ENCODE peak calls at places on chromosomes 3 and 15, in nine cellular contexts. H is SJSA1; N is H9; D is body of pancreas; B is PC-3; W is tibial nerve; G is CD8-positive, alpha-beta T cell; M is fibroblast of lung; C is tibial artery. S is an unnamed sample. For H3K4me1, the result is how much of the 10 kb centered on the place peaks cover.

GRCh38 chr3:5192568-5193319 is 5.2 kb downstream of the EDEM1 start:
- DNase-seq in H (no peak), N (no peak), D (no peak), B (peak), W (no peak), G (no peak), M (no peak), C (no peak), S (no peak)

GRCh38 chr3:4950351-4950784 is 28.9 kb upstream of the BHLHE40 start:
- DNase-seq in H (no peak), N (no peak), D (peak), B (no peak), W (no peak), G (no peak), M (no peak), C (peak), S (peak)

GRCh38 chr3:29324180-29324651 is 43.3 kb downstream of the RBMS3 start:
- DNase-seq in H (peak), N (no peak), D (peak), B (peak), W (peak), G (no peak), M (peak), C (peak), S (peak)

GRCh38 chr3:189718215-189718614 is 87.0 kb downstream of the TP63 start:
- DNase-seq in H (no peak), N (no peak), D (no peak), B (no peak), W (no peak), G (no peak), M (no peak), C (no peak), S (no peak)

GRCh38 chr15:99963096-99963825 is 230.0 kb upstream of the LYSMD4 start:
- DNase-seq in H (no peak), N (no peak), D (peak), B (peak), W (no peak), G (no peak), M (peak), C (no peak), S (peak)

GRCh38 chr3:9778102-9778501 is 8.4 kb upstream of the CAMK1 start:
- DNase-seq in H (no peak), N (no peak), D (no peak), B (peak), W (no peak), G (no peak), M (peak), C (no peak), S (peak)

GRCh38 chr3:36663666-36664291 is 100.6 kb downstream of the DCLK3 start:
- DNase-seq in H (no peak), N (no peak), D (no peak), B (no peak), W (no peak), G (no peak), M (peak), C (no peak), S (no peak)

GRCh38 chr3:46998121-46998851 is 18.8 kb downstream of the NBEAL2 start:
- DNase-seq in H (no peak), N (peak), D (peak), B (peak), W (peak), G (peak), M (peak), C (peak), S (peak)

GRCh38 chr15:89433686-89434085 is 62.7 kb downstream of the RHCG start:
- DNase-seq in H (no peak), N (no peak), D (no peak), B (no peak), W (no peak), G (no peak), M (no peak), C (no peak), S (no peak)

GRCh38 chr3:30548605-30549004 is 57.8 kb upstream of the TGFBR2 start:
- DNase-seq in H (no peak), N (peak), D (no peak), B (peak), W (no peak), G (peak), M (no peak), C (no peak), S (no peak)

GRCh38 chr15:57611938-57612337 is 20.2 kb downstream of the MYZAP start:
- DNase-seq in H (no peak), N (no peak), D (peak), B (peak), W (no peak), G (no peak), M (no peak), C (peak), S (no peak)

GRCh38 chr15:75738647-75739325 is 26.1 kb upstream of the CSPG4 start:
- DNase-seq in H (peak), N (peak), D (peak), B (peak), W (peak), G (peak), M (peak), C (peak), S (peak)

GRCh38 chr15:33443699-33444098 is 132.9 kb downstream of the RYR3 start:
- DNase-seq in H (no peak), N (no peak), D (no peak), B (no peak), W (no peak), G (no peak), M (no peak), C (no peak), S (no peak)

GRCh38 chr15:64842986-64843561 is 1.4 kb downstream of the PLEKHO2 start:
- DNase-seq in H (peak), N (no peak), D (peak), B (peak), W (peak), G (no peak), M (peak), C (peak), S (peak)

GRCh38 chr3:156497326-156497725 is 57.6 kb downstream of the SSR3 start:
- DNase-seq in H (no peak), N (no peak), D (no peak), B (no peak), W (no peak), G (no peak), M (peak), C (no peak), S (no peak)

GRCh38 chr15:67545864-67546263 is 3.4 kb downstream of the MAP2K5 start:
- DNase-seq in H (no peak), N (no peak), D (no peak), B (no peak), W (no peak), G (no peak), M (no peak), C (no peak), S (no peak)

GRCh38 chr15:63054281-63054683 is 11.7 kb downstream of the TPM1 start:
- DNase-seq in H (no peak), N (no peak), D (no peak), B (no peak), W (no peak), G (no peak), M (peak), C (no peak), S (no peak)
- H3K4me1 ChIP-seq in H (half or more), N (under half), D (half or more), B (under half), W (half or more), G (under half), M (half or more), C (half or more), S (half or more)

GRCh38 chr15:84400820-84401219 is 165.2 kb downstream of the GOLGA6L4 start:
- DNase-seq in H (no peak), N (peak), D (no peak), B (no peak), W (no peak), G (no peak), M (no peak), C (no peak), S (no peak)
- H3K27ac ChIP-seq in H (no peak), N (no peak), D (no peak), B (no peak), W (no peak), G (no peak), M (no peak), C (no peak), S (no peak)

DNA sequence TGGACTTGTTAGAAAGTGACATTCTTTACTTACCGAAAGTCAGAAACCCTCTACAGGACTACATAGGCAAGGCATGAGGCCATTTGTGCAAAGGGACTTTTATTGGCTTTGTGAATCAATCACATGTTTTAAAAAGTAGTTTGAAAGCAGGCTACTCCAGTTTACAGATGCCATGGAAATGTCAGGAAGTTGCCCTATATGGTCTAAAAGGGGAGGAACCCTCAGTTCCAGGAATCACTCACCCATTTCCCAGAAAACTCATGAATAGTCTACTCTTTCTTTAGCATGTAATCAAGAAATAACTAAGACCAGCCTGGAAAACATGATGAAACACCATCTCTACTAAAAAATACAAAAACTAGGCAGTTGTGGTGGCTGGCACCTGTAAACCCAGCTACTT is 51.0 kb upstream of the MKRN3 start:
- DNase-seq in H (no peak), N (no peak), D (no peak), B (no peak), W (no peak), G (no peak), M (no peak), C (no peak), S (no peak)
- H3K4me1 ChIP-seq in H (under half), N (under half), D (under half), B (under half), W (under half), G (under half), M (under half), C (under half), S (under half)

GRCh38 chr3:53192608-53193007 is 31.6 kb downstream of the PRKCD start:
- DNase-seq in H (no peak), N (no peak), D (peak), B (no peak), W (no peak), G (no peak), M (no peak), C (no peak), S (no peak)
- H3K27ac ChIP-seq in H (no peak), N (no peak), D (no peak), B (no peak), W (peak), G (no peak), M (no peak), C (peak), S (no peak)

GRCh38 chr3:194061421-194062029 is 74.4 kb upstream of the HES1 start:
- DNase-seq in H (no peak), N (no peak), D (no peak), B (no peak), W (no peak), G (no peak), M (peak), C (no peak), S (no peak)

GRCh38 chr3:194056731-194057415 is 79.1 kb upstream of the HES1 start:
- DNase-seq in H (no peak), N (peak), D (no peak), B (peak), W (no peak), G (no peak), M (no peak), C (no peak), S (no peak)

GRCh38 chr3:194054941-194055340 is 81.0 kb upstream of the HES1 start:
- DNase-seq in H (no peak), N (no peak), D (no peak), B (no peak), W (no peak), G (no peak), M (no peak), C (no peak), S (no peak)

GRCh38 chr3:194057570-194058188 is 78.3 kb upstream of the HES1 start:
- DNase-seq in H (no peak), N (no peak), D (no peak), B (no peak), W (no peak), G (no peak), M (no peak), C (no peak), S (no peak)

GRCh38 chr3:194058189-194058571 is 77.8 kb upstream of the HES1 start:
- DNase-seq in H (peak), N (peak), D (peak), B (no peak), W (peak), G (peak), M (peak), C (peak), S (peak)
- H3K4me1 ChIP-seq in H (under half), N (under half), D (under half), B (under half), W (under half), G (under half), M (under half), C (under half), S (under half)

DNA sequence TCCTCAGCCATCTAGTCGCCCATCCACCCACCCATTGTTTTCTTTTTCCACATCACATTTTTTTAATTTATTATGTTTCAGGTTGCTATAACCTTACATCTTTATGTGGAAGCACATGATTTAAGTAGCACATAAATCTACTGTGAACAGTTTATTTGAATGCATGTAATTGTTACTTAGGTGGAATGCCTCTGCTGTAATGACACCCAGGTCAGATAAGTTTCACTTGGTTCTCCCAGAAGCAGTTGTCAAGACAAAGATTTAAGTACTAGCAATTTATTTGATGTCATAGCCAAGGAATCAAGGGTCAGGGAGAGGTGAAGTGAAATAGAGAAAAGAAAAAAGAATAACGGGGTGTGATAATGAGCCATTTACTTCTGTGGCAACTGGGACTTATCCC is 95.1 kb downstream of the CD200R1L start:
- DNase-seq in H (no peak), N (no peak), D (no peak), B (no peak), W (no peak), G (no peak), M (peak), C (no peak), S (no peak)
- H3K27ac ChIP-seq in H (no peak), N (no peak), D (no peak), B (no peak), W (no peak), G (no peak), M (no peak), C (no peak), S (no peak)

DNA sequence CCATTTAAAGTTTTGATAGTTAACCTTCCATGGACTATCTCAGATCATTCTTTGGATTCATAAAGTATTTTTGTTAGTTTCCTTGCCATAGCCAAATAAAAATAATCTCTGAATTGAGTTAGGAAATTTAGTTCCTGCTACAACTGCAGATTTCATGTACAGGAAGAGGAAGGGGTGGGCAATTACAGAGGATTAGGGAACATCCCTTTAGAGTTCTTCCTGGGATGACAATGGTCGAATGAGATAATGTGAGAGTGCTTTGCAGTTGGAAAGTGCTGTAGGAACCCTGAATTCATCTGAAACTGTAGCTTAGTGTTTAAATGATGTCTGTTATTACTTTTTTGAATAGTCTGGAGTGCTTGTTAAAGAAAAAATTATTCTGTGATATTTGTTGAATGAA is 137.0 kb downstream of the FNDC3B start:
- DNase-seq in H (no peak), N (no peak), D (no peak), B (no peak), W (no peak), G (no peak), M (no peak), C (no peak), S (no peak)
- H3K4me1 ChIP-seq in H (under half), N (under half), D (under half), B (under half), W (half or more), G (under half), M (under half), C (half or more), S (under half)

GRCh38 chr3:195209083-195209835 is 61.7 kb downstream of the XXYLT1 start:
- DNase-seq in H (no peak), N (no peak), D (no peak), B (no peak), W (no peak), G (no peak), M (no peak), C (no peak), S (peak)
- H3K27ac ChIP-seq in H (peak), N (no peak), D (no peak), B (no peak), W (peak), G (no peak), M (peak), C (peak), S (peak)

DNA sequence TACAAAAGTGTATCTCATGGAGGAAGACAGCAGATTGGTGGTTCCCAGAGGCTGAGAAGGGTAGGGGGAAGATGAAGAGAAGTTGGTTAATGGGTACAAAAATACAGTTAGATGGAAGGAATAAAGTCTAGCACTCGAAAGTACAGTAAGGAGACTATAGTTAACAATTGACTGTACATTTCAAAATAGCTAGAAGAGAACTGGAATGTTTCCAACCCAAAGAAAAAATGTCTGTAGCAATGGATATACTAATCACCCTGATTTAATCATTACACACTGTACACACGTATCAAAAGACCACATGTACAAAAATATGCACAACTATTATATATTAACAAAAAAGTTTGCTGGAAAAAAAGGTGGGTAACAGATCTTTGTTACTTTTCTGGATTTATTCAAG is 57.3 kb downstream of the THRB start:
- DNase-seq in H (no peak), N (no peak), D (no peak), B (no peak), W (no peak), G (no peak), M (no peak), C (no peak), S (no peak)
- H3K4me1 ChIP-seq in H (under half), N (under half), D (under half), B (under half), W (under half), G (under half), M (under half), C (under half), S (under half)

S was measured in psoas muscle.